ENCODE peak calls at places on chromosomes 2 and 18, in ten cellular contexts. N, A, R, Z, L, C, J, T, H and W are unnamed samples.

GRCh38 chr2:234970467-234970866 is 18.6 kb downstream of the SH3BP4 start:
- DNase-seq in A (peak; percentile 43), Z (peak; percentile 56), J (no peak), L (no peak), T (no peak), C (no peak), H (no peak), R (no peak), N (no peak), W (no peak)

GRCh38 chr2:105582952-105583660 is 161.6 kb upstream of the NCK2 start:
- DNase-seq in J (no peak), R (no peak), H (no peak), C (no peak), L (no peak), N (no peak), A (peak; percentile 53), T (no peak), Z (no peak), W (peak; percentile 70)

GRCh38 chr18:25310045-25310444 is 41.9 kb downstream of the ZNF521 start:
- DNase-seq in Z (no peak), T (no peak), A (peak; percentile 63), J (no peak), L (no peak), H (no peak), R (no peak), N (no peak), C (no peak), W (no peak)

GRCh38 chr2:86221066-86221684 is 21.9 kb downstream of the MRPL35 start:
- DNase-seq in N (no peak), Z (no peak), J (no peak), L (peak; percentile 45), A (peak; percentile 55), C (no peak), H (peak; percentile 69), R (peak; percentile 39), T (no peak), W (peak; percentile 62)

GRCh38 chr18:11146238-11146946 is 3.0 kb downstream of the PIEZO2 start:
- DNase-seq in N (no peak), Z (no peak), T (no peak), J (peak; percentile 72), A (no peak), L (peak; percentile 96), C (no peak), R (no peak), H (no peak), W (no peak)

GRCh38 chr18:40851014-40851429 is 1104.0 kb upstream of the PIK3C3 start:
- DNase-seq in L (no peak), R (no peak), N (no peak), Z (no peak), H (no peak), A (peak; percentile 70), J (no peak), T (no peak), C (no peak), W (no peak)

GRCh38 chr2:110120171-110121051 is 4.8 kb upstream of the MALL start:
- DNase-seq in H (no peak), J (no peak), L (no peak), C (no peak), T (no peak), A (no peak), R (no peak), N (no peak), Z (no peak), W (no peak)

GRCh38 chr2:101802329-101802728 is 104.8 kb downstream of the MAP4K4 start:
- DNase-seq in L (no peak), A (peak; percentile 29), H (no peak), C (no peak), T (no peak), Z (no peak), J (no peak), N (no peak), R (no peak), W (peak; percentile 77)

GRCh38 chr2:215435809-215436704 is at the start of gene FN1:
- DNase-seq in N (no peak), A (peak; percentile 92), J (peak; percentile 93), C (no peak), T (peak; percentile 78), R (peak; percentile 65), L (peak; percentile 92), Z (peak; percentile 96), H (peak; percentile 74), W (peak; percentile 91)

GRCh38 chr2:46981662-46982351 is 66.2 kb upstream of the MCFD2 start:
- DNase-seq in L (no peak), A (peak; percentile 28), T (no peak), Z (no peak), N (no peak), C (no peak), R (no peak), H (no peak), J (no peak), W (peak; percentile 66)